ENCODE peak calls at places on chromosomes 1 and 21, in nine cellular contexts. One of them, this sample, is unnamed.
A peak's percentile ranks its signal among the peaks of the same experiment; 100 is the strongest.

GRCh38 chr1:216851073-216851472 is 127.8 kb upstream of the ESRRG start:
- DNase-seq in lower leg skin: no peak
- DNase-seq in epithelial cell of esophagus: no peak
- DNase-seq in breast epithelium: no peak
- DNase-seq in upper lobe of right lung: no peak
- DNase-seq in uterus: no peak
- DNase-seq in kidney: no peak
- DNase-seq in fibroblast of lung: no peak
- DNase-seq in GM12865: no peak
- DNase-seq in this sample: no peak

GRCh38 chr1:152479792-152480595 is 30.6 kb upstream of the LCE5A start:
- DNase-seq in lower leg skin: no peak
- DNase-seq in epithelial cell of esophagus: peak; percentile 29
- DNase-seq in breast epithelium: no peak
- DNase-seq in upper lobe of right lung: peak; percentile 70
- DNase-seq in uterus: no peak
- DNase-seq in kidney: no peak
- DNase-seq in fibroblast of lung: no peak
- DNase-seq in GM12865: peak; percentile 60
- DNase-seq in this sample: no peak

GRCh38 chr1:189323090-189323489 is 1154.6 kb downstream of the BRINP3 start:
- DNase-seq in lower leg skin: no peak
- DNase-seq in epithelial cell of esophagus: no peak
- DNase-seq in breast epithelium: no peak
- DNase-seq in upper lobe of right lung: no peak
- DNase-seq in uterus: no peak
- DNase-seq in kidney: no peak
- DNase-seq in fibroblast of lung: peak; percentile 28
- DNase-seq in GM12865: no peak
- DNase-seq in this sample: no peak

GRCh38 chr1:163897401-163898169 is 575.8 kb downstream of the NUF2 start:
- DNase-seq in lower leg skin: peak; percentile 88
- DNase-seq in epithelial cell of esophagus: peak; percentile 9
- DNase-seq in breast epithelium: no peak
- DNase-seq in upper lobe of right lung: no peak
- DNase-seq in uterus: peak; percentile 35
- DNase-seq in kidney: no peak
- DNase-seq in fibroblast of lung: peak; percentile 56
- DNase-seq in GM12865: no peak
- DNase-seq in this sample: no peak

GRCh38 chr1:200355815-200356214 is 54.0 kb downstream of the ZNF281 start:
- DNase-seq in lower leg skin: no peak
- DNase-seq in epithelial cell of esophagus: no peak
- DNase-seq in breast epithelium: no peak
- DNase-seq in upper lobe of right lung: no peak
- DNase-seq in uterus: no peak
- DNase-seq in kidney: no peak
- DNase-seq in fibroblast of lung: no peak
- DNase-seq in GM12865: peak; percentile 55
- DNase-seq in this sample: no peak

GRCh38 chr1:193520472-193520871 is 334.1 kb upstream of the B3GALT2 start:
- DNase-seq in lower leg skin: no peak
- DNase-seq in epithelial cell of esophagus: no peak
- DNase-seq in breast epithelium: no peak
- DNase-seq in upper lobe of right lung: no peak
- DNase-seq in uterus: no peak
- DNase-seq in kidney: no peak
- DNase-seq in fibroblast of lung: no peak
- DNase-seq in GM12865: no peak
- DNase-seq in this sample: no peak

GRCh38 chr1:177334276-177334675 is 163.5 kb downstream of the BRINP2 start:
- DNase-seq in lower leg skin: no peak
- DNase-seq in epithelial cell of esophagus: peak; percentile 35
- DNase-seq in breast epithelium: no peak
- DNase-seq in upper lobe of right lung: no peak
- DNase-seq in uterus: no peak
- DNase-seq in kidney: no peak
- DNase-seq in fibroblast of lung: no peak
- DNase-seq in GM12865: no peak
- DNase-seq in this sample: no peak

GRCh38 chr1:117599286-117599685 is 6.6 kb upstream of the TENT5C start:
- DNase-seq in lower leg skin: no peak
- DNase-seq in epithelial cell of esophagus: no peak
- DNase-seq in breast epithelium: no peak
- DNase-seq in upper lobe of right lung: no peak
- DNase-seq in uterus: no peak
- DNase-seq in kidney: no peak
- DNase-seq in fibroblast of lung: no peak
- DNase-seq in GM12865: no peak
- DNase-seq in this sample: no peak

GRCh38 chr21:28142692-28143091 is 850.0 kb downstream of the LTN1 start:
- DNase-seq in lower leg skin: no peak
- DNase-seq in epithelial cell of esophagus: peak; percentile 82
- DNase-seq in breast epithelium: no peak
- DNase-seq in upper lobe of right lung: no peak
- DNase-seq in uterus: no peak
- DNase-seq in kidney: no peak
- DNase-seq in fibroblast of lung: peak; percentile 85
- DNase-seq in GM12865: no peak
- DNase-seq in this sample: no peak

GRCh38 chr1:211577277-211577825 is 1.6 kb downstream of the SLC30A1 start:
- DNase-seq in lower leg skin: no peak
- DNase-seq in epithelial cell of esophagus: no peak
- DNase-seq in breast epithelium: no peak
- DNase-seq in upper lobe of right lung: no peak
- DNase-seq in uterus: no peak
- DNase-seq in kidney: no peak
- DNase-seq in fibroblast of lung: peak; percentile 42
- DNase-seq in GM12865: no peak
- DNase-seq in this sample: peak; percentile 35

GRCh38 chr1:67367370-67368345 is 60.0 kb downstream of the IL12RB2 start:
- DNase-seq in lower leg skin: no peak
- DNase-seq in epithelial cell of esophagus: peak; percentile 39
- DNase-seq in breast epithelium: no peak
- DNase-seq in upper lobe of right lung: no peak
- DNase-seq in uterus: peak; percentile 21
- DNase-seq in kidney: peak; percentile 72
- DNase-seq in fibroblast of lung: peak; percentile 42
- DNase-seq in GM12865: no peak
- DNase-seq in this sample: no peak

GRCh38 chr1:192795913-192796312 is 12.9 kb upstream of the RGS2 start:
- DNase-seq in lower leg skin: no peak
- DNase-seq in epithelial cell of esophagus: no peak
- DNase-seq in breast epithelium: no peak
- DNase-seq in upper lobe of right lung: no peak
- DNase-seq in uterus: no peak
- DNase-seq in kidney: no peak
- DNase-seq in fibroblast of lung: no peak
- DNase-seq in GM12865: no peak
- DNase-seq in this sample: no peak

GRCh38 chr1:165696625-165697100 is 1.7 kb downstream of the ALDH9A1 start:
- DNase-seq in lower leg skin: no peak
- DNase-seq in epithelial cell of esophagus: peak; percentile 81
- DNase-seq in breast epithelium: no peak
- DNase-seq in upper lobe of right lung: no peak
- DNase-seq in uterus: peak; percentile 24
- DNase-seq in kidney: no peak
- DNase-seq in fibroblast of lung: peak; percentile 99
- DNase-seq in GM12865: no peak
- DNase-seq in this sample: peak; percentile 18

GRCh38 chr1:176745945-176746344 is 283.0 kb downstream of the PAPPA2 start:
- DNase-seq in lower leg skin: no peak
- DNase-seq in epithelial cell of esophagus: peak; percentile 7
- DNase-seq in breast epithelium: no peak
- DNase-seq in upper lobe of right lung: no peak
- DNase-seq in uterus: no peak
- DNase-seq in kidney: no peak
- DNase-seq in fibroblast of lung: no peak
- DNase-seq in GM12865: no peak
- DNase-seq in this sample: no peak

GRCh38 chr1:162111572-162111971 is 42.1 kb downstream of the NOS1AP start:
- DNase-seq in lower leg skin: no peak
- DNase-seq in epithelial cell of esophagus: no peak
- DNase-seq in breast epithelium: no peak
- DNase-seq in upper lobe of right lung: no peak
- DNase-seq in uterus: no peak
- DNase-seq in kidney: no peak
- DNase-seq in fibroblast of lung: no peak
- DNase-seq in GM12865: no peak
- DNase-seq in this sample: no peak

GRCh38 chr1:55362558-55362957 is 147.4 kb upstream of the USP24 start:
- DNase-seq in lower leg skin: no peak
- DNase-seq in epithelial cell of esophagus: peak; percentile 38
- DNase-seq in breast epithelium: no peak
- DNase-seq in upper lobe of right lung: no peak
- DNase-seq in uterus: peak; percentile 27
- DNase-seq in kidney: no peak
- DNase-seq in fibroblast of lung: peak; percentile 77
- DNase-seq in GM12865: no peak
- DNase-seq in this sample: no peak

GRCh38 chr1:64047549-64047969 is 155.9 kb upstream of the UBE2U start:
- DNase-seq in lower leg skin: no peak
- DNase-seq in epithelial cell of esophagus: no peak
- DNase-seq in breast epithelium: no peak
- DNase-seq in upper lobe of right lung: no peak
- DNase-seq in uterus: no peak
- DNase-seq in kidney: no peak
- DNase-seq in fibroblast of lung: no peak
- DNase-seq in GM12865: no peak
- DNase-seq in this sample: no peak

GRCh38 chr1:66270122-66270812 is 263.7 kb upstream of the SGIP1 start:
- DNase-seq in lower leg skin: no peak
- DNase-seq in epithelial cell of esophagus: no peak
- DNase-seq in breast epithelium: no peak
- DNase-seq in upper lobe of right lung: no peak
- DNase-seq in uterus: peak; percentile 60
- DNase-seq in kidney: no peak
- DNase-seq in fibroblast of lung: peak; percentile 92
- DNase-seq in GM12865: no peak
- DNase-seq in this sample: no peak

GRCh38 chr1:40625476-40626382 is 39.8 kb downstream of the RIMS3 start:
- DNase-seq in lower leg skin: peak; percentile 61
- DNase-seq in epithelial cell of esophagus: peak; percentile 62
- DNase-seq in breast epithelium: no peak
- DNase-seq in upper lobe of right lung: no peak
- DNase-seq in uterus: no peak
- DNase-seq in kidney: no peak
- DNase-seq in fibroblast of lung: no peak
- DNase-seq in GM12865: no peak
- DNase-seq in this sample: peak; percentile 38
- TF ChIP-seq CTCF in lower leg skin: no peak
- TF ChIP-seq CTCF in epithelial cell of esophagus: no peak
- TF ChIP-seq CTCF in breast epithelium: no peak
- TF ChIP-seq CTCF in upper lobe of right lung: no peak
- TF ChIP-seq CTCF in uterus: no peak
- TF ChIP-seq CTCF in kidney: no peak
- TF ChIP-seq CTCF in fibroblast of lung: no peak
- TF ChIP-seq CTCF in GM12865: no peak
- TF ChIP-seq CTCF in this sample: no peak

DNA sequence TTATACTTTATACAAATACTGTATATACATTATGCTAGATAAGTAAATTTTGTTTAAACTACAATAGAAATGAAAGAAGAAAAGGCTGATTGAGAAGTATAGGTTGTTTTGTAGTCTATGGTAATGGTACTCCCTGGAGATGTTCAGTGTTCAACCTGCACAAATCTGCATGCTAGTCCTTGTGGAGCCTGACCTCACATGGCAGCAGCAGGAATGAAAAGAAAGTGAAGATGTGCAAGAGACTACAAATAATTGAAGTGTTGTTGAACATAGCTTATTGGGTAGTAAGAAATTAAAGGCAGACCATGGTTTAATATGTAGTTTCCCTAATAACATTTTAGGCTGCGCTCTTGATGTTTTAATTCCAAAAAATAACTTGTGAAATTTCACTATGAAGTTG is 201.2 kb downstream of the TGFB2 start:
- DNase-seq in lower leg skin: no peak
- DNase-seq in epithelial cell of esophagus: peak; percentile 17
- DNase-seq in breast epithelium: no peak
- DNase-seq in upper lobe of right lung: no peak
- DNase-seq in uterus: no peak
- DNase-seq in kidney: no peak
- DNase-seq in fibroblast of lung: no peak
- DNase-seq in GM12865: no peak
- DNase-seq in this sample: no peak
- TF ChIP-seq CTCF in lower leg skin: no peak
- TF ChIP-seq CTCF in epithelial cell of esophagus: peak; percentile 46
- TF ChIP-seq CTCF in breast epithelium: no peak
- TF ChIP-seq CTCF in upper lobe of right lung: no peak
- TF ChIP-seq CTCF in uterus: no peak
- TF ChIP-seq CTCF in kidney: no peak
- TF ChIP-seq CTCF in fibroblast of lung: no peak
- TF ChIP-seq CTCF in GM12865: no peak
- TF ChIP-seq CTCF in this sample: no peak

GRCh38 chr1:202658251-202658650 is 52.0 kb downstream of the SYT2 start:
- DNase-seq in lower leg skin: no peak
- DNase-seq in epithelial cell of esophagus: no peak
- DNase-seq in breast epithelium: no peak
- DNase-seq in upper lobe of right lung: no peak
- DNase-seq in uterus: no peak
- DNase-seq in kidney: no peak
- DNase-seq in fibroblast of lung: no peak
- DNase-seq in GM12865: no peak
- DNase-seq in this sample: no peak

GRCh38 chr1:202658766-202659165 is 51.5 kb downstream of the SYT2 start:
- DNase-seq in lower leg skin: no peak
- DNase-seq in epithelial cell of esophagus: no peak
- DNase-seq in breast epithelium: no peak
- DNase-seq in upper lobe of right lung: no peak
- DNase-seq in uterus: no peak
- DNase-seq in kidney: no peak
- DNase-seq in fibroblast of lung: no peak
- DNase-seq in GM12865: no peak
- DNase-seq in this sample: no peak

GRCh38 chr1:202659541-202659940 is 50.7 kb downstream of the SYT2 start:
- DNase-seq in lower leg skin: no peak
- DNase-seq in epithelial cell of esophagus: no peak
- DNase-seq in breast epithelium: no peak
- DNase-seq in upper lobe of right lung: no peak
- DNase-seq in uterus: no peak
- DNase-seq in kidney: no peak
- DNase-seq in fibroblast of lung: no peak
- DNase-seq in GM12865: no peak
- DNase-seq in this sample: no peak

GRCh38 chr1:202661136-202661845 is 49.0 kb downstream of the SYT2 start:
- DNase-seq in lower leg skin: no peak
- DNase-seq in epithelial cell of esophagus: peak; percentile 20
- DNase-seq in breast epithelium: no peak
- DNase-seq in upper lobe of right lung: no peak
- DNase-seq in uterus: no peak
- DNase-seq in kidney: no peak
- DNase-seq in fibroblast of lung: no peak
- DNase-seq in GM12865: peak; percentile 12
- DNase-seq in this sample: no peak

GRCh38 chr1:202659974-202660373 is 50.3 kb downstream of the SYT2 start:
- DNase-seq in lower leg skin: no peak
- DNase-seq in epithelial cell of esophagus: no peak
- DNase-seq in breast epithelium: no peak
- DNase-seq in upper lobe of right lung: no peak
- DNase-seq in uterus: no peak
- DNase-seq in kidney: no peak
- DNase-seq in fibroblast of lung: no peak
- DNase-seq in GM12865: no peak
- DNase-seq in this sample: no peak
- TF ChIP-seq CTCF in lower leg skin: no peak
- TF ChIP-seq CTCF in epithelial cell of esophagus: no peak
- TF ChIP-seq CTCF in breast epithelium: no peak
- TF ChIP-seq CTCF in upper lobe of right lung: no peak
- TF ChIP-seq CTCF in uterus: no peak
- TF ChIP-seq CTCF in kidney: no peak
- TF ChIP-seq CTCF in fibroblast of lung: no peak
- TF ChIP-seq CTCF in GM12865: no peak
- TF ChIP-seq CTCF in this sample: no peak

GRCh38 chr1:1426496-1426960 is 5.5 kb upstream of the ANKRD65 start:
- DNase-seq in lower leg skin: no peak
- DNase-seq in epithelial cell of esophagus: no peak
- DNase-seq in breast epithelium: no peak
- DNase-seq in upper lobe of right lung: no peak
- DNase-seq in uterus: no peak
- DNase-seq in kidney: peak; percentile 46
- DNase-seq in fibroblast of lung: no peak
- DNase-seq in GM12865: no peak
- DNase-seq in this sample: no peak
- TF ChIP-seq CTCF in lower leg skin: no peak
- TF ChIP-seq CTCF in epithelial cell of esophagus: no peak
- TF ChIP-seq CTCF in breast epithelium: no peak
- TF ChIP-seq CTCF in upper lobe of right lung: no peak
- TF ChIP-seq CTCF in uterus: no peak
- TF ChIP-seq CTCF in kidney: no peak
- TF ChIP-seq CTCF in fibroblast of lung: no peak
- TF ChIP-seq CTCF in GM12865: no peak
- TF ChIP-seq CTCF in this sample: no peak

This sample was measured in RWPE1.